ENCODE peak calls at places on chromosomes 2 and 18, in four cellular contexts. B is IMR-90, F is mesenchymal stem cell, M is H1. E is an unnamed sample.

GRCh38 chr18:6044773-6045172 is 149.5 kb upstream of the TMEM200C start:
- DNase-seq in B (peak), F (no peak), M (no peak), E (no peak)

GRCh38 chr2:158967114-158967730 is 1.2 kb upstream of the TANC1 start:
- DNase-seq in B (no peak), F (peak), M (peak), E (peak)

GRCh38 chr2:219722276-219722883 is 95.0 kb downstream of the SLC4A3 start:
- DNase-seq in B (no peak), F (no peak), M (no peak), E (no peak)

GRCh38 chr18:21218862-21219261 is 23.2 kb upstream of the GREB1L start:
- DNase-seq in B (no peak), F (no peak), M (peak), E (no peak)

GRCh38 chr2:175126661-175127060 is 41.3 kb downstream of the ATF2 start:
- DNase-seq in B (no peak), F (no peak), M (no peak), E (no peak)

GRCh38 chr2:104766683-104767082 is 87.2 kb upstream of the POU3F3 start:
- DNase-seq in B (no peak), F (no peak), M (no peak), E (peak)

GRCh38 chr18:73461780-73462059 is 593.9 kb upstream of the NETO1 start:
- DNase-seq in B (peak), F (no peak), M (no peak), E (no peak)

GRCh38 chr2:226721541-226721940 is 78.1 kb downstream of the IRS1 start:
- DNase-seq in B (peak), F (no peak), M (no peak), E (no peak)

GRCh38 chr18:12991839-12992216 is 666 bp downstream of the CEP192 start:
- DNase-seq in B (no peak), F (no peak), M (no peak), E (no peak)

GRCh38 chr2:215427585-215427984 is 8.3 kb downstream of the FN1 start:
- DNase-seq in B (peak), F (no peak), M (no peak), E (no peak)

GRCh38 chr2:214378455-214379103 is 32.3 kb upstream of the VWC2L start:
- DNase-seq in B (no peak), F (no peak), M (no peak), E (peak)

GRCh38 chr18:25229080-25229479 is 122.9 kb downstream of the ZNF521 start:
- DNase-seq in B (peak), F (peak), M (no peak), E (no peak)

GRCh38 chr18:38575648-38576047 is 1010.0 kb upstream of the CELF4 start:
- DNase-seq in B (no peak), F (no peak), M (no peak), E (no peak)

GRCh38 chr2:54635554-54636152 is 87.8 kb upstream of the EML6 start:
- DNase-seq in B (peak), F (no peak), M (no peak), E (no peak)

GRCh38 chr18:67553471-67553870 is 37.0 kb upstream of the DSEL start:
- DNase-seq in B (peak), F (no peak), M (no peak), E (no peak)

GRCh38 chr2:237496428-237496827 is 9.4 kb downstream of the MLPH start:
- DNase-seq in B (no peak), F (no peak), M (no peak), E (no peak)

GRCh38 chr2:185967335-185967734 is 228.7 kb downstream of the FSIP2 start:
- DNase-seq in B (no peak), F (no peak), M (no peak), E (no peak)

GRCh38 chr2:10097352-10098148 is 17.3 kb upstream of the CYS1 start:
- DNase-seq in B (peak), F (peak), M (peak), E (peak)

GRCh38 chr18:69790649-69791048 is 157.0 kb downstream of the CD226 start:
- DNase-seq in B (no peak), F (no peak), M (no peak), E (no peak)

GRCh38 chr2:101120124-101120996 is 30.8 kb downstream of the TBC1D8 start:
- DNase-seq in B (peak), F (peak), M (no peak), E (no peak)

GRCh38 chr2:38263293-38263692 is 113.8 kb downstream of the ATL2 start:
- DNase-seq in B (no peak), F (no peak), M (no peak), E (no peak)

GRCh38 chr2:172239944-172240590 is 137.4 kb upstream of the DLX2 start:
- DNase-seq in B (peak), F (no peak), M (no peak), E (no peak)

GRCh38 chr2:39547811-39548719 is 111.0 kb upstream of the MAP4K3 start:
- DNase-seq in B (peak), F (peak), M (no peak), E (no peak)

GRCh38 chr2:109452318-109453305 is 161.2 kb downstream of the SEPTIN10 start:
- DNase-seq in B (no peak), F (no peak), M (no peak), E (no peak)

GRCh38 chr2:1988594-1988993 is 244.3 kb upstream of the PXDN start:
- DNase-seq in B (no peak), F (no peak), M (no peak), E (no peak)

GRCh38 chr18:10130626-10131025 is 216.8 kb downstream of the VAPA start:
- DNase-seq in B (no peak), F (no peak), M (no peak), E (no peak)

GRCh38 chr2:31383471-31384153 is 30.9 kb downstream of the XDH start:
- DNase-seq in B (peak), F (peak), M (no peak), E (no peak)
- H4K8ac ChIP-seq in B (peak), F (no peak), M (no peak), E (no peak)

GRCh38 chr2:240393831-240394410 is 41.5 kb upstream of the GPC1 start:
- DNase-seq in B (peak), F (peak), M (no peak), E (peak)
- H4K8ac ChIP-seq in B (no peak), F (no peak), M (no peak), E (no peak)

GRCh38 chr2:235041221-235041917 is 89.6 kb downstream of the SH3BP4 start:
- DNase-seq in B (no peak), F (no peak), M (no peak), E (no peak)
- H4K8ac ChIP-seq in B (no peak), F (no peak), M (no peak), E (no peak)

DNA sequence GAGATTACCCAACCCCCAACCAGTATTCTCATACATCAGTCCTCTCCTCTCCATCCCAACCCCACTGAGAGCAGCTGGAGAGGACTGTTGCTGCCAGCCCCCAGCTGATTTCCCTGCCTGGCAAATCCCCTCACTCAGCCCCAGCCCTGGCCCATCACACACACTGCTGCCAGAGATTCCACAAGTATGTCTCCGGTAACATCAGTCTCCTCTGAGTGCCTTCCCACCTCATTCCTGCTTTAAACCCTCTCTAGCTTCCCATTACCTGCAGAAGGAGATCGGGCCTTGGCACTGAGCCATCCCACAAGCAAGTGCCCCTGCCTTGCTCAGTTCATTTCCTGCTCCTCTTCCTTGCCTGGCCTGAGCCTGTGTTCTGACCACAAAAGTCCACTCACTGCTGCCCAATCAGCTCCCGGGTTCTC is 50.6 kb upstream of the ZFP36L2 start:
- DNase-seq in B (no peak), F (peak), M (no peak), E (no peak)
- H4K8ac ChIP-seq in B (no peak), F (peak), M (no peak), E (no peak)

GRCh38 chr2:217288472-217289063 is 428.7 kb upstream of the TNP1 start:
- DNase-seq in B (no peak), F (no peak), M (no peak), E (no peak)

GRCh38 chr2:217291259-217291658 is 431.4 kb upstream of the TNP1 start:
- DNase-seq in B (no peak), F (no peak), M (no peak), E (no peak)

GRCh38 chr2:217289153-217289908 is 429.5 kb upstream of the TNP1 start:
- DNase-seq in B (peak), F (no peak), M (peak), E (peak)

GRCh38 chr2:217289909-217290283 is 430.0 kb upstream of the TNP1 start:
- DNase-seq in B (peak), F (peak), M (no peak), E (no peak)

GRCh38 chr2:217290467-217290866 is 430.6 kb upstream of the TNP1 start:
- DNase-seq in B (no peak), F (no peak), M (no peak), E (no peak)
- H4K8ac ChIP-seq in B (peak), F (no peak), M (no peak), E (no peak)

DNA sequence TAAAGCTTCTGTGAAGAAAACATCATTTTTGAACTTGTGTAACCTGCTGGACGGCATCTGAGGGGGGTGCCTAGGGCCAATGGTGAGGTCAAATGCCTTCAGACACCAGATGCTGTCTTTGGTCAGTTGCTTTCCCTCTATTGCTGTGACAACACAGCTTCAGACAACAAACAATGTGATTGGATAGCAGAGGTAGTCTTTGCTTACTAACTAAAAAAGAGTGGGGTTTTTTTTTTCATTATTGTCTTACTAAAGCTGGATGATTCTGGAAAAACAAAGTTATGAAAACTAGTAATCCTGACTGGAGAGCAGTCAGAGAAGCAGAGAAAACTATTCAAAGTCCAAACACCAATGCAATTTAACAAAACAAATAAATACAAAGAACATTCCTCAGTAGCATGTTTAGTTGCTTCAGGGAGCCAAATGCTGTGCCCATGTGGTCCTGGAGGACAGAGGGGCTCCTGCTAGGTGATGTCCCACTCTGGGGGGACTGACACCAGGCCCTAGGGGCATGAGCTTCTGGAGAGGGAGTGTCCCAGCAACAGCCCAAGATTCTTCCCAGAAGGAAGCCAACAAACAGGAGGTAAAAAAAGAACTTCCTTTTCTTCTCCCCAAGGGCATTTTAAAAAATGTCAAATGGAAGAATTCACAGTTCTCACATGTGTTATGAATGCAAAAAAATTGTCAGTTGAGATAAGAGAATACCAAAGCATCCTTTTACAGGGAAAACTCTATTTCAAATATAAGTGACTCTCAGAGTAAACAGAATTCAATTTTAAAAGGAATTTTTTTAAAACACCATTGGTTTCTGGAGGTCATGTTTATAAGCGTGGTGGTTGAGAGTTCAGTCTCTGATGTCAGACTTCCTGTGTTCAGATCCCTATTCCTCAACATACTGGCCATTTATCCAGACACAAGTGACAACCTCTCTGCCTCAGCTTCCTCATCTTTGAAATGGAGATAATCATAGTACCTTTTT is 181.1 kb upstream of the PGAP1 start:
- DNase-seq in B (peak), F (peak), M (no peak), E (no peak)
- H4K8ac ChIP-seq in B (no peak), F (no peak), M (no peak), E (no peak)

GRCh38 chr18:8609711-8610441 is 639 bp downstream of the RAB12 start:
- DNase-seq in B (no peak), F (peak), M (no peak), E (no peak)
- H4K8ac ChIP-seq in B (peak), F (peak), M (peak), E (no peak)

E was measured in H9.